ENCODE peak calls at places on chromosomes 6 and 20, in nine cellular contexts. X, N, J, C, G, Q, R, D and S are unnamed samples.
A peak's percentile ranks its signal among the peaks of the same experiment; 100 is the strongest.

GRCh38 chr6:81962198-81962597 is 209.7 kb upstream of the TENT5A start:
- DNase-seq in X (no peak), N (no peak), D (no peak), C (no peak), J (no peak), G (no peak), R (peak; percentile 41), Q (no peak), S (no peak)

GRCh38 chr6:107635058-107635515 is 145.2 kb downstream of the SOBP start:
- DNase-seq in D (no peak), N (no peak), R (no peak), X (peak; percentile 47), G (no peak), J (no peak), Q (no peak), C (no peak), S (no peak)

GRCh38 chr6:35486005-35486925 is 10.6 kb downstream of the TEAD3 start:
- DNase-seq in Q (no peak), N (no peak), C (peak; percentile 76), D (no peak), J (no peak), R (peak; percentile 98), G (peak; percentile 93), X (peak; percentile 92), S (no peak)

GRCh38 chr20:50369225-50370035 is 140.8 kb upstream of the PTPN1 start:
- DNase-seq in G (no peak), R (no peak), Q (no peak), J (no peak), N (no peak), D (no peak), X (no peak), C (peak; percentile 95), S (no peak)

GRCh38 chr6:139539852-139540251 is 165.4 kb upstream of the CITED2 start:
- DNase-seq in X (peak; percentile 49), D (no peak), J (peak; percentile 98), G (peak; percentile 59), N (peak; percentile 68), Q (peak; percentile 64), C (peak; percentile 58), R (no peak), S (no peak)

GRCh38 chr6:68718379-68719073 is 83.4 kb downstream of the ADGRB3 start:
- DNase-seq in C (no peak), Q (peak; percentile 48), N (peak; percentile 26), J (no peak), G (no peak), R (no peak), D (no peak), X (no peak), S (no peak)

GRCh38 chr20:57808266-57808866 is 98.6 kb upstream of the PMEPA1 start:
- DNase-seq in R (no peak), X (no peak), D (no peak), C (no peak), N (no peak), G (no peak), Q (no peak), J (no peak), S (no peak)

GRCh38 chr6:44831002-44831610 is 443.6 kb downstream of the CDC5L start:
- DNase-seq in C (no peak), G (no peak), R (no peak), J (no peak), N (no peak), Q (no peak), D (no peak), X (no peak), S (no peak)

GRCh38 chr6:67068781-67069180 is 1361.8 kb upstream of the EYS start:
- DNase-seq in D (no peak), C (no peak), X (no peak), J (no peak), N (no peak), Q (no peak), G (no peak), R (no peak), S (no peak)

GRCh38 chr6:166167258-166167731 is 356 bp downstream of the TBXT start:
- DNase-seq in J (no peak), Q (no peak), R (no peak), G (no peak), N (no peak), X (peak; percentile 58), C (no peak), D (no peak), S (peak; percentile 30)

GRCh38 chr6:81608776-81609175 is 143.7 kb downstream of the TENT5A start:
- DNase-seq in J (peak; percentile 39), N (no peak), G (no peak), C (no peak), R (no peak), Q (no peak), D (no peak), X (no peak), S (no peak)

GRCh38 chr6:164109770-164110140 is 695.2 kb downstream of the QKI start:
- DNase-seq in R (no peak), C (no peak), N (peak; percentile 80), X (peak; percentile 57), J (no peak), Q (peak; percentile 18), D (no peak), G (no peak), S (no peak)

GRCh38 chr20:33846291-33846916 is 35.3 kb downstream of the CHMP4B start:
- DNase-seq in C (peak; percentile 26), R (no peak), J (peak; percentile 29), D (no peak), N (no peak), X (no peak), Q (no peak), G (peak; percentile 55), S (no peak)
- TF ChIP-seq CTCF in C (no peak), R (no peak), J (no peak), D (no peak), N (no peak), X (no peak), Q (no peak), G (no peak), S (no peak)

GRCh38 chr6:7730003-7730402 is 4.1 kb downstream of the BMP6 start:
- DNase-seq in J (no peak), X (no peak), G (no peak), R (no peak), N (no peak), Q (no peak), C (no peak), D (no peak), S (no peak)

GRCh38 chr6:7727951-7728854 is 2.3 kb downstream of the BMP6 start:
- DNase-seq in G (no peak), N (peak; percentile 31), X (peak; percentile 57), C (no peak), Q (peak; percentile 38), J (no peak), D (no peak), R (peak; percentile 20), S (peak; percentile 37)

GRCh38 chr6:7730411-7730810 is 4.5 kb downstream of the BMP6 start:
- DNase-seq in J (peak; percentile 20), N (no peak), C (no peak), R (no peak), D (no peak), G (no peak), Q (no peak), X (no peak), S (no peak)

GRCh38 chr6:7727150-7727950 is 1.5 kb downstream of the BMP6 start:
- DNase-seq in D (no peak), X (peak; percentile 67), C (no peak), R (peak; percentile 16), J (no peak), G (no peak), Q (peak; percentile 30), N (no peak), S (peak; percentile 36)

DNA sequence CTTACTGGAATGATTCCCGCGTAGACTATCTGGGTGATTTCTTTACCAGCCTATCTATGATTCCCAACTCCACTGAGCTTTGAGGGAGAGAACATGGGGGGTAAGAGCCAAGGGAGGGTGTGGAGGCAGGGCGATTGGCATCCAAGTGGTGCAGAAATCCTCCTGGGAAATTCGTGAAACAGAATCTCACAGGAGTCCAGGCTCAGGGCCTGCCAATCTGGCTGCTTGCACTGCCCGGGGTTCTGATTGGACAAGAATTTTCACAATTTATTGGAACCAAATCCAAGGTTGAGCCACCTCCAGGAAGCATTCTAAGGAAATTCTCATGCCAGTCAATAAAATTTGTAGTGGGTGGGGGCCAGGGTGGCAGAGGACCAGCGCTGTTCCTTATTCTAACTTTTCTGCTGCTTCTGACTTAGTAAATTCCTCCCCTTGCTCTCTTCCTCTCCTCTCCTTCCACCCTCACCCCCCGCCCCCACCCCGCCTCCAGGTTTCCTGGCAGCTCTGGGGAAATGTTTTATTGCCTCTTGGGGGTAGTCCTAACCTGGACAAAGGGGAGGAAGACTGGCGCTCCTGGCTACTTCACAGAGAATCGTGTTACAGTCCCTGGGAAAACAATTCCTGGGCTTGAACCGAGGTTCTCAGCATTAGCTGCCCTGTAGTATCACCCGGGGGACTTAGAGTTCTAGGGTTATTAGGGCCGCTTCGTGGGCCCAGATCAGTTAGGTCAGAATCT is 3.1 kb downstream of the BMP6 start:
- DNase-seq in G (no peak), N (no peak), R (no peak), D (no peak), J (no peak), Q (peak; percentile 9), C (no peak), X (peak; percentile 38), S (no peak)
- H3K27me3 ChIP-seq in G (no peaks in the 10 kb centered on the region), N (peaks cover 67% of the 10 kb centered on the region), R (peaks cover 25% of the 10 kb centered on the region), D (peaks cover 22% of the 10 kb centered on the region), J (peaks cover 40% of the 10 kb centered on the region), Q (peaks cover 41% of the 10 kb centered on the region), C (peaks cover 19% of the 10 kb centered on the region), X (peaks cover 45% of the 10 kb centered on the region), S (no peaks in the 10 kb centered on the region)

DNA sequence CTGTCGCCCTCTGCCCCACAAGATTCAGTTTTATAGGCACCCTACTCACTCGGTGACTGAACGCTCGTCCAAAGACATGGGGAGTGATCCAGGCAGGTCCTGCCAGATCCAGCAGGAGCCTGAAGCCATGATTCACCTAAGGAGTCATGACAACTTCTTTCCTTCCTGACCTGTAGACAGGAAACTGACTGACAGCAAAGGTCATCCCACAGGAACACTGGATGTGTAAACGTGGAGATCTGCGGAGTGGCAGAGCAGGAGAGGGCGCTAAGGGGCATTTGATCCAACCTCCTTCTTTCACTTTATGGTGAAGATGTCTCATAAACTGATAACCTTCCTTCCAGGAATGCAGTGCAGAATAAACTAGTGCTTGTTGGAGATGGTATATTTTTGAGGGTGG is 192.2 kb downstream of the GJA10 start:
- DNase-seq in D (no peak), J (peak; percentile 54), X (no peak), R (peak; percentile 94), Q (no peak), C (no peak), N (no peak), G (no peak), S (no peak)
- TF ChIP-seq CTCF in D (no peak), J (no peak), X (peak; percentile 35), R (peak; percentile 33), Q (peak; percentile 18), C (no peak), N (no peak), G (no peak), S (no peak)

DNA sequence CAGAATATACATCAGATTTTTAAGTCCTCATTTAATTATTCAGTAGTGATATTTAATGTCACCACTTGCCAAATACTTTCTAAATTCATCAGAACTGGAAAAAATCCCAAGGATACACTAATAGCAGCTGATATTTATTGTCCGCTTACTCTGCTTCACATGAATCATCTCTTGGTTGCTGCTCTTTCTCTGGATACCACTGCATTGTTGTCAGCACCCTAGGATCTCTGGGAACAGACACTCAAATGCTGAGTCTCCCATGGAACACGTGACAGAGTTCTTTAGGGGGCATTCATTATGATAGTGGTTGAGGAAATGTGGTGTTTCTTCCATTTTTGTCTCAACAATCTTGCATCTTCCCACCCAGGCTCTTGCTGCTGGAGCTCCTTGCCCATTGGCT is 318.0 kb downstream of the RFPL4B start:
- DNase-seq in G (no peak), J (peak; percentile 77), N (no peak), Q (no peak), R (no peak), D (no peak), X (no peak), C (no peak), S (no peak)
- H3K27me3 ChIP-seq in G (no peaks in the 10 kb centered on the region), J (no peaks in the 10 kb centered on the region), N (no peaks in the 10 kb centered on the region), Q (no peaks in the 10 kb centered on the region), R (no peaks in the 10 kb centered on the region), D (no peaks in the 10 kb centered on the region), X (no peaks in the 10 kb centered on the region), C (no peaks in the 10 kb centered on the region), S (no peaks in the 10 kb centered on the region)